ENCODE peak calls at places on chromosomes 13 and 19, in nine cellular contexts. Y, S, C, V, A, K, Q, L and M are unnamed samples. For H3K4me1, the result is how much of the 10 kb centered on the place peaks cover.

GRCh38 chr13:75666646-75667351 is 30.7 kb downstream of the LMO7 start:
- DNase-seq in Y (no peak), S (peak), C (no peak), V (no peak), A (no peak), K (no peak), Q (no peak), L (no peak), M (no peak)

GRCh38 chr13:30907167-30907761 is 1.2 kb downstream of the MEDAG start:
- DNase-seq in Y (no peak), S (peak), C (no peak), V (no peak), A (no peak), K (no peak), Q (no peak), L (no peak), M (no peak)

GRCh38 chr19:10116085-10116865 is 3.4 kb downstream of the EIF3G start:
- DNase-seq in Y (peak), S (no peak), C (no peak), V (no peak), A (no peak), K (no peak), Q (no peak), L (no peak), M (no peak)

GRCh38 chr19:19077103-19077502 is 13.3 kb downstream of the SLC25A42 start:
- DNase-seq in Y (no peak), S (no peak), C (no peak), V (no peak), A (no peak), K (no peak), Q (no peak), L (no peak), M (no peak)

GRCh38 chr19:6221878-6222746 is 57.7 kb downstream of the MLLT1 start:
- DNase-seq in Y (peak), S (no peak), C (no peak), V (no peak), A (no peak), K (no peak), Q (no peak), L (no peak), M (no peak)

GRCh38 chr13:97660488-97661086 is 226.6 kb downstream of the RAP2A start:
- DNase-seq in Y (no peak), S (peak), C (no peak), V (no peak), A (no peak), K (no peak), Q (no peak), L (no peak), M (no peak)

GRCh38 chr13:73106513-73107214 is 47.9 kb downstream of the KLF5 start:
- DNase-seq in Y (no peak), S (no peak), C (no peak), V (no peak), A (no peak), K (no peak), Q (no peak), L (no peak), M (no peak)

GRCh38 chr19:1566392-1567115 is 1.6 kb downstream of the MEX3D start:
- DNase-seq in Y (peak), S (peak), C (peak), V (no peak), A (peak), K (peak), Q (peak), L (peak), M (peak)

GRCh38 chr13:74064805-74065204 is 69.4 kb downstream of the KLF12 start:
- DNase-seq in Y (no peak), S (no peak), C (no peak), V (no peak), A (no peak), K (no peak), Q (no peak), L (no peak), M (no peak)

GRCh38 chr19:48629599-48630288 is 7.4 kb downstream of the DBP start:
- DNase-seq in Y (peak), S (peak), C (peak), V (no peak), A (no peak), K (no peak), Q (peak), L (peak), M (peak)

GRCh38 chr13:75494491-75494890 is 12.5 kb upstream of the TBC1D4 start:
- DNase-seq in Y (no peak), S (no peak), C (no peak), V (no peak), A (no peak), K (no peak), Q (no peak), L (no peak), M (no peak)

GRCh38 chr13:89150362-89150761 is 1479.2 kb downstream of the SLITRK5 start:
- DNase-seq in Y (no peak), S (peak), C (no peak), V (no peak), A (no peak), K (no peak), Q (no peak), L (no peak), M (no peak)

GRCh38 chr13:77918391-77919261 is at the start of gene EDNRB:
- DNase-seq in Y (peak), S (peak), C (peak), V (no peak), A (peak), K (peak), Q (peak), L (no peak), M (peak)

GRCh38 chr13:20412761-20413355 is 112.8 kb downstream of the CRYL1 start:
- DNase-seq in Y (no peak), S (no peak), C (no peak), V (no peak), A (no peak), K (no peak), Q (no peak), L (no peak), M (no peak)

GRCh38 chr19:41217741-41218140 is 1.3 kb upstream of the AXL start:
- DNase-seq in Y (no peak), S (no peak), C (no peak), V (no peak), A (no peak), K (no peak), Q (no peak), L (no peak), M (no peak)

GRCh38 chr19:41218615-41219507 is at the start of gene AXL:
- DNase-seq in Y (peak), S (peak), C (peak), V (no peak), A (peak), K (peak), Q (peak), L (peak), M (peak)

GRCh38 chr19:41221514-41222205 is 2.6 kb downstream of the AXL start:
- DNase-seq in Y (no peak), S (no peak), C (peak), V (no peak), A (no peak), K (no peak), Q (no peak), L (no peak), M (no peak)

GRCh38 chr19:41219924-41220567 is 1.0 kb downstream of the AXL start:
- DNase-seq in Y (peak), S (peak), C (no peak), V (no peak), A (peak), K (no peak), Q (peak), L (peak), M (peak)

DNA sequence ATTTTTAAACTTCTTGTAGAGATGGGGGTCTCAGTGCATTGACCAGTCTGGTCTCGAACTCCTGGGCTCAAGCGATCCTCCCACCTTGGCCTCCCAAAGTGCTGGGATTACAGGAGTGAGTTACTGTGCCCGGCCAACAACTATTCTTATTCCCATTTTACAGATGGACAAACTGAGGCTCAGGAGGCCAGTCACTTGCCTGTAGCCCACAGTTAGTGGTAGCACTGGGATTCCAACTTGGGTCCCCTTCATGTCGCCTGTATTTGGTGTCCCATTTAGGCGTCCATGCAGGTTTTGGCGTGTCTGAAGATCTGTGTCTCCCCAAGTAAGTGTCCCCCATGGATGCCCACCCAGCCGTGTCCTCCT is 791 bp upstream of the AXL start:
- DNase-seq in Y (no peak), S (no peak), C (no peak), V (no peak), A (no peak), K (no peak), Q (no peak), L (no peak), M (no peak)
- H3K4me3 ChIP-seq in Y (peak), S (peak), C (peak), V (no peak), A (no peak), K (peak), Q (no peak), L (no peak), M (no peak)

GRCh38 chr19:37925212-37925611 is 18.2 kb downstream of the SIPA1L3 start:
- DNase-seq in Y (no peak), S (no peak), C (no peak), V (no peak), A (no peak), K (no peak), Q (no peak), L (no peak), M (no peak)
- H3K4me1 ChIP-seq in Y (under half), S (under half), C (under half), V (under half), A (under half), K (under half), Q (under half), L (under half), M (under half)

GRCh38 chr13:85982102-85982501 is 182.9 kb upstream of the SLITRK6 start:
- DNase-seq in Y (no peak), S (no peak), C (no peak), V (no peak), A (no peak), K (no peak), Q (no peak), L (no peak), M (no peak)

GRCh38 chr13:85990397-85990796 is 191.2 kb upstream of the SLITRK6 start:
- DNase-seq in Y (no peak), S (no peak), C (no peak), V (no peak), A (no peak), K (no peak), Q (no peak), L (no peak), M (no peak)

DNA sequence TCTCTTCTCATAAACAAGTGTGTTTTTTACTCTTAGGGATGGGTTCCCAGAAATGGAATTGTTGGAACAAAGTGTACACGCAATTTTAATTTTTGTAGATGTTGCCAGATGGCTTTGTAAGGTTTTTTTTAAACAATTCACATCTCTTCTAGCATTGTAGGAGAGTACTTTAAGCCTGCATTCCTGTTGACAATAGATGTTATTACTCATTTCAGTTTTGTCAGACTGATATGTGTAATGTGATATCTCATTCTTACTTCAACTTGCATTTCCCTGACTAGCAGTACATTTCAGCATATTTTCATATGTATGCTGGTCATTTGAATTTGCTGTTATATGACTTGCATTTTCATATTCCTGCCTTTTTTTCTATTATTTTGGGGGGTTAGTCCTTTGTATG is 186.6 kb upstream of the SLITRK6 start:
- DNase-seq in Y (no peak), S (peak), C (no peak), V (no peak), A (no peak), K (no peak), Q (no peak), L (no peak), M (no peak)
- H3K27ac ChIP-seq in Y (no peak), S (no peak), C (no peak), V (no peak), A (no peak), K (no peak), Q (no peak), L (no peak), M (no peak)

GRCh38 chr13:25018729-25019115 is 77.2 kb upstream of the PABPC3 start:
- DNase-seq in Y (no peak), S (no peak), C (no peak), V (no peak), A (no peak), K (no peak), Q (no peak), L (no peak), M (no peak)
- H3K4me3 ChIP-seq in Y (peak), S (peak), C (peak), V (no peak), A (peak), K (peak), Q (peak), L (peak), M (no peak)

DNA sequence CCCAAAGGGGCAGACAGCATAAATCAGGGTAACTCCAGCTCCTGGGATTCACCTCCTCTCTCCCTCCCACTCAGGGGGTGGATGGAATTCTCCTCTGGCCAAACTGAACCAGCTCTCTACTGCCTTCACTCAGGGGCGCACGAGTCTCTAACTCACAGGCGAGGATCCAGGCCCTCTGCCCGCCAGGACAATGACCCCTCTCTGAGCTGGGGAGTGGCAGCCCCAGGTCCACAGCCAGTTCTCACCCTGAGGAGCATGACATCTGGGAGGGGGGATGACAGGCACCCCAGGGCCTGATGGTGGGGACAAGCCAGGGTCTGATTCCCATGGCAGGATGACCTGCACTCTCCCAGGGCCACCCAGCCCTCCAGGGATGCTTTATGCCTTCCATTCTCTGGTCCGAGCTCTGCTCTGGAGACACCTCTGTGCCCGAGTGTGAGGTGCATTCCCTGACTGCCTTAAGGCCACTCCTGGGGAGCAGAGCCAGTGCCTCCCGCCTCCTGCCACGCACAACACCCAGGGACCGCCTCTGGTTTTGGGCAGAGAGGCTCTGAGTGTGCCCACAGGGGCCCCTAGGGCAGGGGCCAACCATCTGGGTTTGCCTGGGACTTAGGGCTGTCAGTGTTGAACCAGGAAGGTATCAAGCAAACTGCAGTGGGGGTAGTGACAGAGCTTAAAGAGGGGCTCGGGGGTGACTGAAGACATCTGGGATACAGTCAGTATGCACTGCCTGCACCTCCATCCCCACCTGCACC is 66.2 kb downstream of the GNG7 start:
- DNase-seq in Y (no peak), S (no peak), C (no peak), V (no peak), A (no peak), K (no peak), Q (peak), L (no peak), M (no peak)
- H3K4me1 ChIP-seq in Y (under half), S (under half), C (under half), V (under half), A (under half), K (under half), Q (under half), L (under half), M (under half)

GRCh38 chr19:39411006-39411831 is 1.2 kb upstream of the PLEKHG2 start:
- DNase-seq in Y (peak), S (peak), C (peak), V (no peak), A (no peak), K (no peak), Q (peak), L (peak), M (peak)

GRCh38 chr19:39409207-39409885 is 2.7 kb downstream of the ZFP36 start:
- DNase-seq in Y (peak), S (peak), C (peak), V (peak), A (peak), K (peak), Q (peak), L (peak), M (peak)

GRCh38 chr19:39411832-39412099 is 703 bp upstream of the PLEKHG2 start:
- DNase-seq in Y (peak), S (peak), C (peak), V (peak), A (peak), K (peak), Q (peak), L (peak), M (peak)

GRCh38 chr19:39409886-39410619 is 2.4 kb upstream of the PLEKHG2 start:
- DNase-seq in Y (peak), S (peak), C (peak), V (peak), A (peak), K (no peak), Q (peak), L (peak), M (peak)

GRCh38 chr19:39410620-39411005 is 1.9 kb upstream of the PLEKHG2 start:
- DNase-seq in Y (no peak), S (peak), C (no peak), V (no peak), A (no peak), K (no peak), Q (no peak), L (no peak), M (no peak)
- H3K27ac ChIP-seq in Y (peak), S (peak), C (peak), V (peak), A (peak), K (peak), Q (peak), L (peak), M (peak)

DNA sequence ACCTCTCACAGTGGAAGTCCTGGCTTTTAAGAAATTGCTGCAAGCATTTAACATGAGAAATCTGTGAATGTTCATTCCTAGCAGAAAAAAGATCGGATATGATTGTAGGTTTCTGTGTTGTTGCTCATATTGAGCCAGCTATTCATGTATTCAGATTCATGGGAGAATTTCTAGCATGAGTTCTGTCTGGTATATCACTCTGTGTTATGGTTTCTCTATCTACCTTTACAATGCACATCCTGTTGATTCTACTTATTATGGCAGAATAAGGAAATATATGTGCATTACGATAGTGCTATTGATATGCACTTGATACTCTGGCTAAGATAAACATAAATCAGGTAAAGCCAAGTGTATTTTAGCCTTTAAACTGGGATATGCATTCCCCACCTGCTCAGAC is 138.2 kb downstream of the KCNRG start:
- DNase-seq in Y (no peak), S (no peak), C (no peak), V (no peak), A (no peak), K (no peak), Q (no peak), L (no peak), M (no peak)
- H3K4me3 ChIP-seq in Y (no peak), S (no peak), C (no peak), V (no peak), A (peak), K (no peak), Q (no peak), L (no peak), M (no peak)

GRCh38 chr13:99383946-99384345 is 76.7 kb upstream of the GPR183 start:
- DNase-seq in Y (no peak), S (no peak), C (no peak), V (no peak), A (no peak), K (no peak), Q (no peak), L (no peak), M (no peak)
- H3K4me1 ChIP-seq in Y (under half), S (under half), C (under half), V (half or more), A (under half), K (under half), Q (under half), L (under half), M (under half)

DNA sequence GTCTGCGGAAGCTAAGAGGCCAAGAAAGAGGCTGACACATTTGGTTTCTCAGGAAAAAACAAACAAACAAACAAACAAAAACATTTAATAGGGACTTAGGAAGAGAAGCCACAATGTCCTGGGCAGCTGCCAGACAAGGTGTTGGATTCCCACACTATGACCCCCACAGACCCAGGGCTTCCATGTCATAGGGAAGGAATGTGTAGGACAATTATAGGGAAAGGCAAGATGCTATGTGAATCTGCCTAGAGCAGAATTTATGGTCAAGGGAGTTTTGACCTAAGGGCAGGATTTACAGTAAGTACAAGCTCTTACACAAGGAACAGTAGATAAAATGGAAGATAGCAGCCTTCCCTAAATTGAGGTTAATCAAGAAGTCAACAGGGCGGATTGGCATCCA is 9.1 kb upstream of the CDADC1 start:
- DNase-seq in Y (no peak), S (no peak), C (no peak), V (no peak), A (no peak), K (no peak), Q (no peak), L (no peak), M (no peak)
- H3K27ac ChIP-seq in Y (no peak), S (no peak), C (no peak), V (no peak), A (no peak), K (no peak), Q (no peak), L (no peak), M (no peak)